ENCODE peak calls at places on chromosome 14, in nine cellular contexts. One of them, this sample, is unnamed.

GRCh38 chr14:50545618-50546017 is 13.2 kb upstream of the MAP4K5 start:
- DNase-seq in SHP77: peak
- DNase-seq in epithelial cell of esophagus: peak
- DNase-seq in activated CD4-positive, alpha-beta T cell treated with anti-CD3 and anti-CD28 coated beads for 4 hours: no peak
- DNase-seq in HFFc6: no peak
- DNase-seq in iris pigment epithelial cell: no peak
- DNase-seq in mucosa of descending colon: no peak
- DNase-seq in A549: no peak
- DNase-seq in stimulated activated CD4-positive, alpha-beta T cell treated with anti-CD3 and anti-CD28 coated beads, Interleukin-1b, Interleukin-23, amount 100 ng/mL, for 1 hour: no peak
- DNase-seq in this sample: no peak

GRCh38 chr14:59101441-59101840 is 87.0 kb upstream of the DAAM1 start:
- DNase-seq in SHP77: no peak
- DNase-seq in epithelial cell of esophagus: no peak
- DNase-seq in activated CD4-positive, alpha-beta T cell treated with anti-CD3 and anti-CD28 coated beads for 4 hours: no peak
- DNase-seq in HFFc6: no peak
- DNase-seq in iris pigment epithelial cell: peak
- DNase-seq in mucosa of descending colon: no peak
- DNase-seq in A549: no peak
- DNase-seq in stimulated activated CD4-positive, alpha-beta T cell treated with anti-CD3 and anti-CD28 coated beads, Interleukin-1b, Interleukin-23, amount 100 ng/mL, for 1 hour: no peak
- DNase-seq in this sample: no peak

GRCh38 chr14:58862421-58862820 is 224.7 kb downstream of the DACT1 start:
- DNase-seq in SHP77: no peak
- DNase-seq in epithelial cell of esophagus: no peak
- DNase-seq in activated CD4-positive, alpha-beta T cell treated with anti-CD3 and anti-CD28 coated beads for 4 hours: no peak
- DNase-seq in HFFc6: no peak
- DNase-seq in iris pigment epithelial cell: no peak
- DNase-seq in mucosa of descending colon: no peak
- DNase-seq in A549: no peak
- DNase-seq in stimulated activated CD4-positive, alpha-beta T cell treated with anti-CD3 and anti-CD28 coated beads, Interleukin-1b, Interleukin-23, amount 100 ng/mL, for 1 hour: no peak
- DNase-seq in this sample: no peak

GRCh38 chr14:28609228-28609828 is 157.3 kb upstream of the FOXG1 start:
- DNase-seq in SHP77: peak
- DNase-seq in epithelial cell of esophagus: peak
- DNase-seq in activated CD4-positive, alpha-beta T cell treated with anti-CD3 and anti-CD28 coated beads for 4 hours: no peak
- DNase-seq in HFFc6: peak
- DNase-seq in iris pigment epithelial cell: peak
- DNase-seq in mucosa of descending colon: no peak
- DNase-seq in A549: peak
- DNase-seq in stimulated activated CD4-positive, alpha-beta T cell treated with anti-CD3 and anti-CD28 coated beads, Interleukin-1b, Interleukin-23, amount 100 ng/mL, for 1 hour: no peak
- DNase-seq in this sample: peak

GRCh38 chr14:72907327-72907826 is 13.5 kb upstream of the DPF3 start:
- DNase-seq in SHP77: no peak
- DNase-seq in epithelial cell of esophagus: no peak
- DNase-seq in activated CD4-positive, alpha-beta T cell treated with anti-CD3 and anti-CD28 coated beads for 4 hours: no peak
- DNase-seq in HFFc6: no peak
- DNase-seq in iris pigment epithelial cell: no peak
- DNase-seq in mucosa of descending colon: peak
- DNase-seq in A549: no peak
- DNase-seq in stimulated activated CD4-positive, alpha-beta T cell treated with anti-CD3 and anti-CD28 coated beads, Interleukin-1b, Interleukin-23, amount 100 ng/mL, for 1 hour: no peak
- DNase-seq in this sample: no peak

GRCh38 chr14:20262642-20263128 is 23.6 kb downstream of the OR11H4 start:
- DNase-seq in SHP77: no peak
- DNase-seq in epithelial cell of esophagus: peak
- DNase-seq in activated CD4-positive, alpha-beta T cell treated with anti-CD3 and anti-CD28 coated beads for 4 hours: no peak
- DNase-seq in HFFc6: peak
- DNase-seq in iris pigment epithelial cell: peak
- DNase-seq in mucosa of descending colon: no peak
- DNase-seq in A549: peak
- DNase-seq in stimulated activated CD4-positive, alpha-beta T cell treated with anti-CD3 and anti-CD28 coated beads, Interleukin-1b, Interleukin-23, amount 100 ng/mL, for 1 hour: no peak
- DNase-seq in this sample: peak

GRCh38 chr14:38605193-38606114 is 349.6 kb upstream of the CLEC14A start:
- DNase-seq in SHP77: no peak
- DNase-seq in epithelial cell of esophagus: no peak
- DNase-seq in activated CD4-positive, alpha-beta T cell treated with anti-CD3 and anti-CD28 coated beads for 4 hours: no peak
- DNase-seq in HFFc6: no peak
- DNase-seq in iris pigment epithelial cell: no peak
- DNase-seq in mucosa of descending colon: no peak
- DNase-seq in A549: no peak
- DNase-seq in stimulated activated CD4-positive, alpha-beta T cell treated with anti-CD3 and anti-CD28 coated beads, Interleukin-1b, Interleukin-23, amount 100 ng/mL, for 1 hour: no peak
- DNase-seq in this sample: peak

GRCh38 chr14:64502476-64503183 is 1.0 kb downstream of the ZBTB25 start:
- DNase-seq in SHP77: no peak
- DNase-seq in epithelial cell of esophagus: peak
- DNase-seq in activated CD4-positive, alpha-beta T cell treated with anti-CD3 and anti-CD28 coated beads for 4 hours: peak
- DNase-seq in HFFc6: no peak
- DNase-seq in iris pigment epithelial cell: peak
- DNase-seq in mucosa of descending colon: no peak
- DNase-seq in A549: peak
- DNase-seq in stimulated activated CD4-positive, alpha-beta T cell treated with anti-CD3 and anti-CD28 coated beads, Interleukin-1b, Interleukin-23, amount 100 ng/mL, for 1 hour: no peak
- DNase-seq in this sample: peak

GRCh38 chr14:88551936-88552565 is 2.8 kb downstream of the PTPN21 start:
- DNase-seq in SHP77: no peak
- DNase-seq in epithelial cell of esophagus: peak
- DNase-seq in activated CD4-positive, alpha-beta T cell treated with anti-CD3 and anti-CD28 coated beads for 4 hours: no peak
- DNase-seq in HFFc6: no peak
- DNase-seq in iris pigment epithelial cell: peak
- DNase-seq in mucosa of descending colon: no peak
- DNase-seq in A549: no peak
- DNase-seq in stimulated activated CD4-positive, alpha-beta T cell treated with anti-CD3 and anti-CD28 coated beads, Interleukin-1b, Interleukin-23, amount 100 ng/mL, for 1 hour: no peak
- DNase-seq in this sample: peak

GRCh38 chr14:88914956-88915355 is 90.5 kb downstream of the TTC8 start:
- DNase-seq in SHP77: no peak
- DNase-seq in epithelial cell of esophagus: no peak
- DNase-seq in activated CD4-positive, alpha-beta T cell treated with anti-CD3 and anti-CD28 coated beads for 4 hours: no peak
- DNase-seq in HFFc6: no peak
- DNase-seq in iris pigment epithelial cell: no peak
- DNase-seq in mucosa of descending colon: no peak
- DNase-seq in A549: no peak
- DNase-seq in stimulated activated CD4-positive, alpha-beta T cell treated with anti-CD3 and anti-CD28 coated beads, Interleukin-1b, Interleukin-23, amount 100 ng/mL, for 1 hour: no peak
- DNase-seq in this sample: no peak

GRCh38 chr14:72128629-72129028 is 196.4 kb downstream of the RGS6 start:
- DNase-seq in SHP77: peak
- DNase-seq in epithelial cell of esophagus: no peak
- DNase-seq in activated CD4-positive, alpha-beta T cell treated with anti-CD3 and anti-CD28 coated beads for 4 hours: no peak
- DNase-seq in HFFc6: no peak
- DNase-seq in iris pigment epithelial cell: no peak
- DNase-seq in mucosa of descending colon: no peak
- DNase-seq in A549: no peak
- DNase-seq in stimulated activated CD4-positive, alpha-beta T cell treated with anti-CD3 and anti-CD28 coated beads, Interleukin-1b, Interleukin-23, amount 100 ng/mL, for 1 hour: no peak
- DNase-seq in this sample: no peak

GRCh38 chr14:48490756-48491155 is 815.4 kb upstream of the MDGA2 start:
- DNase-seq in SHP77: no peak
- DNase-seq in epithelial cell of esophagus: no peak
- DNase-seq in activated CD4-positive, alpha-beta T cell treated with anti-CD3 and anti-CD28 coated beads for 4 hours: no peak
- DNase-seq in HFFc6: no peak
- DNase-seq in iris pigment epithelial cell: no peak
- DNase-seq in mucosa of descending colon: no peak
- DNase-seq in A549: no peak
- DNase-seq in stimulated activated CD4-positive, alpha-beta T cell treated with anti-CD3 and anti-CD28 coated beads, Interleukin-1b, Interleukin-23, amount 100 ng/mL, for 1 hour: no peak
- DNase-seq in this sample: no peak

GRCh38 chr14:100547633-100548294 is 39.5 kb downstream of the BEGAIN start:
- DNase-seq in SHP77: peak
- DNase-seq in epithelial cell of esophagus: no peak
- DNase-seq in activated CD4-positive, alpha-beta T cell treated with anti-CD3 and anti-CD28 coated beads for 4 hours: peak
- DNase-seq in HFFc6: peak
- DNase-seq in iris pigment epithelial cell: peak
- DNase-seq in mucosa of descending colon: peak
- DNase-seq in A549: no peak
- DNase-seq in stimulated activated CD4-positive, alpha-beta T cell treated with anti-CD3 and anti-CD28 coated beads, Interleukin-1b, Interleukin-23, amount 100 ng/mL, for 1 hour: no peak
- DNase-seq in this sample: no peak

GRCh38 chr14:68135028-68135427 is 315.4 kb downstream of the RAD51B start:
- DNase-seq in SHP77: no peak
- DNase-seq in epithelial cell of esophagus: no peak
- DNase-seq in activated CD4-positive, alpha-beta T cell treated with anti-CD3 and anti-CD28 coated beads for 4 hours: no peak
- DNase-seq in HFFc6: no peak
- DNase-seq in iris pigment epithelial cell: no peak
- DNase-seq in mucosa of descending colon: no peak
- DNase-seq in A549: no peak
- DNase-seq in stimulated activated CD4-positive, alpha-beta T cell treated with anti-CD3 and anti-CD28 coated beads, Interleukin-1b, Interleukin-23, amount 100 ng/mL, for 1 hour: no peak
- DNase-seq in this sample: no peak

GRCh38 chr14:93160353-93160801 is 24.3 kb downstream of the MOAP1 start:
- DNase-seq in SHP77: peak
- DNase-seq in epithelial cell of esophagus: peak
- DNase-seq in activated CD4-positive, alpha-beta T cell treated with anti-CD3 and anti-CD28 coated beads for 4 hours: no peak
- DNase-seq in HFFc6: peak
- DNase-seq in iris pigment epithelial cell: peak
- DNase-seq in mucosa of descending colon: no peak
- DNase-seq in A549: peak
- DNase-seq in stimulated activated CD4-positive, alpha-beta T cell treated with anti-CD3 and anti-CD28 coated beads, Interleukin-1b, Interleukin-23, amount 100 ng/mL, for 1 hour: no peak
- DNase-seq in this sample: no peak

GRCh38 chr14:44912041-44912869 is 49.5 kb downstream of the KLHL28 start:
- DNase-seq in SHP77: no peak
- DNase-seq in epithelial cell of esophagus: no peak
- DNase-seq in activated CD4-positive, alpha-beta T cell treated with anti-CD3 and anti-CD28 coated beads for 4 hours: no peak
- DNase-seq in HFFc6: no peak
- DNase-seq in iris pigment epithelial cell: no peak
- DNase-seq in mucosa of descending colon: no peak
- DNase-seq in A549: no peak
- DNase-seq in stimulated activated CD4-positive, alpha-beta T cell treated with anti-CD3 and anti-CD28 coated beads, Interleukin-1b, Interleukin-23, amount 100 ng/mL, for 1 hour: no peak
- DNase-seq in this sample: no peak

GRCh38 chr14:74512431-74512830 is 18.9 kb downstream of the ISCA2 start:
- DNase-seq in SHP77: no peak
- DNase-seq in epithelial cell of esophagus: no peak
- DNase-seq in activated CD4-positive, alpha-beta T cell treated with anti-CD3 and anti-CD28 coated beads for 4 hours: no peak
- DNase-seq in HFFc6: no peak
- DNase-seq in iris pigment epithelial cell: no peak
- DNase-seq in mucosa of descending colon: no peak
- DNase-seq in A549: no peak
- DNase-seq in stimulated activated CD4-positive, alpha-beta T cell treated with anti-CD3 and anti-CD28 coated beads, Interleukin-1b, Interleukin-23, amount 100 ng/mL, for 1 hour: no peak
- DNase-seq in this sample: no peak

GRCh38 chr14:64478634-64479250 is 13.4 kb downstream of the AKAP5 start:
- DNase-seq in SHP77: no peak
- DNase-seq in epithelial cell of esophagus: peak
- DNase-seq in activated CD4-positive, alpha-beta T cell treated with anti-CD3 and anti-CD28 coated beads for 4 hours: no peak
- DNase-seq in HFFc6: no peak
- DNase-seq in iris pigment epithelial cell: peak
- DNase-seq in mucosa of descending colon: no peak
- DNase-seq in A549: no peak
- DNase-seq in stimulated activated CD4-positive, alpha-beta T cell treated with anti-CD3 and anti-CD28 coated beads, Interleukin-1b, Interleukin-23, amount 100 ng/mL, for 1 hour: no peak
- DNase-seq in this sample: no peak

GRCh38 chr14:101732128-101732527 is 29.4 kb upstream of the PPP2R5C start:
- DNase-seq in SHP77: no peak
- DNase-seq in epithelial cell of esophagus: peak
- DNase-seq in activated CD4-positive, alpha-beta T cell treated with anti-CD3 and anti-CD28 coated beads for 4 hours: no peak
- DNase-seq in HFFc6: no peak
- DNase-seq in iris pigment epithelial cell: no peak
- DNase-seq in mucosa of descending colon: no peak
- DNase-seq in A549: no peak
- DNase-seq in stimulated activated CD4-positive, alpha-beta T cell treated with anti-CD3 and anti-CD28 coated beads, Interleukin-1b, Interleukin-23, amount 100 ng/mL, for 1 hour: no peak
- DNase-seq in this sample: no peak

GRCh38 chr14:100104523-100105300 is 39.5 kb downstream of the EVL start:
- DNase-seq in SHP77: no peak
- DNase-seq in epithelial cell of esophagus: no peak
- DNase-seq in activated CD4-positive, alpha-beta T cell treated with anti-CD3 and anti-CD28 coated beads for 4 hours: no peak
- DNase-seq in HFFc6: peak
- DNase-seq in iris pigment epithelial cell: peak
- DNase-seq in mucosa of descending colon: no peak
- DNase-seq in A549: no peak
- DNase-seq in stimulated activated CD4-positive, alpha-beta T cell treated with anti-CD3 and anti-CD28 coated beads, Interleukin-1b, Interleukin-23, amount 100 ng/mL, for 1 hour: no peak
- DNase-seq in this sample: no peak

GRCh38 chr14:63759454-63759853 is 31.6 kb upstream of the SGPP1 start:
- DNase-seq in SHP77: no peak
- DNase-seq in epithelial cell of esophagus: no peak
- DNase-seq in activated CD4-positive, alpha-beta T cell treated with anti-CD3 and anti-CD28 coated beads for 4 hours: peak
- DNase-seq in HFFc6: no peak
- DNase-seq in iris pigment epithelial cell: peak
- DNase-seq in mucosa of descending colon: no peak
- DNase-seq in A549: no peak
- DNase-seq in stimulated activated CD4-positive, alpha-beta T cell treated with anti-CD3 and anti-CD28 coated beads, Interleukin-1b, Interleukin-23, amount 100 ng/mL, for 1 hour: no peak
- DNase-seq in this sample: peak

GRCh38 chr14:101127239-101127638 is 223.7 kb upstream of the RTL1 start:
- DNase-seq in SHP77: no peak
- DNase-seq in epithelial cell of esophagus: no peak
- DNase-seq in activated CD4-positive, alpha-beta T cell treated with anti-CD3 and anti-CD28 coated beads for 4 hours: no peak
- DNase-seq in HFFc6: no peak
- DNase-seq in iris pigment epithelial cell: no peak
- DNase-seq in mucosa of descending colon: no peak
- DNase-seq in A549: no peak
- DNase-seq in stimulated activated CD4-positive, alpha-beta T cell treated with anti-CD3 and anti-CD28 coated beads, Interleukin-1b, Interleukin-23, amount 100 ng/mL, for 1 hour: no peak
- DNase-seq in this sample: no peak

GRCh38 chr14:55556929-55557623 is 22.9 kb upstream of the KTN1 start:
- DNase-seq in SHP77: peak
- DNase-seq in epithelial cell of esophagus: peak
- DNase-seq in activated CD4-positive, alpha-beta T cell treated with anti-CD3 and anti-CD28 coated beads for 4 hours: no peak
- DNase-seq in HFFc6: peak
- DNase-seq in iris pigment epithelial cell: peak
- DNase-seq in mucosa of descending colon: no peak
- DNase-seq in A549: peak
- DNase-seq in stimulated activated CD4-positive, alpha-beta T cell treated with anti-CD3 and anti-CD28 coated beads, Interleukin-1b, Interleukin-23, amount 100 ng/mL, for 1 hour: no peak
- DNase-seq in this sample: peak

GRCh38 chr14:68309631-68310030 is 483.2 kb downstream of the ZFP36L1 start:
- DNase-seq in SHP77: no peak
- DNase-seq in epithelial cell of esophagus: peak
- DNase-seq in activated CD4-positive, alpha-beta T cell treated with anti-CD3 and anti-CD28 coated beads for 4 hours: no peak
- DNase-seq in HFFc6: no peak
- DNase-seq in iris pigment epithelial cell: no peak
- DNase-seq in mucosa of descending colon: no peak
- DNase-seq in A549: no peak
- DNase-seq in stimulated activated CD4-positive, alpha-beta T cell treated with anti-CD3 and anti-CD28 coated beads, Interleukin-1b, Interleukin-23, amount 100 ng/mL, for 1 hour: no peak
- DNase-seq in this sample: no peak

GRCh38 chr14:58465425-58465824 is 37.9 kb downstream of the KIAA0586 start:
- DNase-seq in SHP77: no peak
- DNase-seq in epithelial cell of esophagus: peak
- DNase-seq in activated CD4-positive, alpha-beta T cell treated with anti-CD3 and anti-CD28 coated beads for 4 hours: no peak
- DNase-seq in HFFc6: peak
- DNase-seq in iris pigment epithelial cell: peak
- DNase-seq in mucosa of descending colon: no peak
- DNase-seq in A549: peak
- DNase-seq in stimulated activated CD4-positive, alpha-beta T cell treated with anti-CD3 and anti-CD28 coated beads, Interleukin-1b, Interleukin-23, amount 100 ng/mL, for 1 hour: no peak
- DNase-seq in this sample: peak

GRCh38 chr14:95233702-95234241 is 76.4 kb upstream of the DICER1 start:
- DNase-seq in SHP77: no peak
- DNase-seq in epithelial cell of esophagus: no peak
- DNase-seq in activated CD4-positive, alpha-beta T cell treated with anti-CD3 and anti-CD28 coated beads for 4 hours: no peak
- DNase-seq in HFFc6: no peak
- DNase-seq in iris pigment epithelial cell: no peak
- DNase-seq in mucosa of descending colon: no peak
- DNase-seq in A549: no peak
- DNase-seq in stimulated activated CD4-positive, alpha-beta T cell treated with anti-CD3 and anti-CD28 coated beads, Interleukin-1b, Interleukin-23, amount 100 ng/mL, for 1 hour: no peak
- DNase-seq in this sample: no peak